ENCODE peak calls at places on chromosome 21, in eight cellular contexts. L is A549; Q is heart right ventricle; E is dermis blood vessel endothelial cell; B is GF-D8; R is NCI-H1436; D is activated naive CD4-positive, alpha-beta T cell treated with Interleukin-2 at 50 U/mL for 16 hours; U is Right ventricle myocardium inferior. H is an unnamed sample.

GRCh38 chr21:29499734-29500343 is 201.1 kb downstream of the BACH1 start:
- DNase-seq in L (peak; percentile 21), Q (no peak), E (peak; percentile 33), B (no peak), R (no peak), D (no peak), U (no peak), H (no peak)

GRCh38 chr21:46119565-46120271 is 21.8 kb downstream of the COL6A2 start:
- DNase-seq in L (no peak), Q (peak; percentile 7), E (no peak), B (no peak), R (no peak), D (no peak), U (peak; percentile 62), H (peak; percentile 66)

GRCh38 chr21:31334648-31335121 is 9.4 kb downstream of the TIAM1 start:
- DNase-seq in L (no peak), Q (no peak), E (no peak), B (no peak), R (peak; percentile 49), D (no peak), U (no peak), H (no peak)

GRCh38 chr21:44433791-44434567 is 21.3 kb upstream of the LRRC3 start:
- DNase-seq in L (no peak), Q (no peak), E (no peak), B (no peak), R (no peak), D (no peak), U (peak; percentile 45), H (peak; percentile 21)

GRCh38 chr21:42102063-42102462 is 30.9 kb downstream of the UMODL1 start:
- DNase-seq in L (no peak), Q (no peak), E (no peak), B (no peak), R (no peak), D (no peak), U (no peak), H (no peak)

GRCh38 chr21:44789880-44790279 is 11.7 kb downstream of the UBE2G2 start:
- DNase-seq in L (no peak), Q (no peak), E (no peak), B (no peak), R (no peak), D (no peak), U (no peak), H (no peak)

GRCh38 chr21:39483917-39484316 is 32.1 kb downstream of the SH3BGR start:
- DNase-seq in L (no peak), Q (no peak), E (no peak), B (no peak), R (no peak), D (no peak), U (no peak), H (no peak)

GRCh38 chr21:45973475-45974072 is 8.0 kb upstream of the COL6A1 start:
- DNase-seq in L (peak; percentile 68), Q (peak; percentile 83), E (peak; percentile 76), B (peak; percentile 22), R (peak; percentile 76), D (peak; percentile 80), U (peak; percentile 92), H (peak; percentile 84)

GRCh38 chr21:34333150-34333739 is 30.6 kb upstream of the KCNE2 start:
- DNase-seq in L (no peak), Q (no peak), E (no peak), B (no peak), R (no peak), D (no peak), U (no peak), H (no peak)

GRCh38 chr21:18153063-18153462 is 91.6 kb upstream of the CHODL start:
- DNase-seq in L (no peak), Q (no peak), E (peak; percentile 1), B (no peak), R (no peak), D (no peak), U (no peak), H (no peak)

GRCh38 chr21:45209685-45210284 is 77.9 kb downstream of the POFUT2 start:
- DNase-seq in L (no peak), Q (no peak), E (no peak), B (no peak), R (no peak), D (no peak), U (no peak), H (no peak)

GRCh38 chr21:44578371-44579055 is 1.9 kb downstream of the KRTAP10-5 start:
- DNase-seq in L (no peak), Q (no peak), E (no peak), B (no peak), R (no peak), D (no peak), U (no peak), H (no peak)

GRCh38 chr21:40355076-40355475 is 487.8 kb downstream of the PCP4 start:
- DNase-seq in L (no peak), Q (no peak), E (no peak), B (no peak), R (no peak), D (no peak), U (no peak), H (no peak)

GRCh38 chr21:31972622-31973021 is 99.8 kb downstream of the HUNK start:
- DNase-seq in L (no peak), Q (no peak), E (no peak), B (no peak), R (no peak), D (no peak), U (no peak), H (no peak)

GRCh38 chr21:42308914-42309752 is 6.1 kb downstream of the TFF3 start:
- DNase-seq in L (no peak), Q (no peak), E (no peak), B (no peak), R (no peak), D (no peak), U (no peak), H (no peak)

GRCh38 chr21:14403681-14404318 is 20.9 kb upstream of the HSPA13 start:
- DNase-seq in L (peak; percentile 2), Q (no peak), E (peak; percentile 64), B (no peak), R (no peak), D (no peak), U (no peak), H (no peak)

GRCh38 chr21:22961248-22961647 is 1963.0 kb downstream of the NCAM2 start:
- DNase-seq in L (no peak), Q (no peak), E (no peak), B (no peak), R (no peak), D (no peak), U (no peak), H (no peak)

GRCh38 chr21:42456457-42456856 is 39.6 kb downstream of the RSPH1 start:
- DNase-seq in L (no peak), Q (no peak), E (no peak), B (no peak), R (no peak), D (peak; percentile 55), U (no peak), H (no peak)

GRCh38 chr21:45877821-45878469 is 103.6 kb upstream of the COL6A1 start:
- DNase-seq in L (no peak), Q (no peak), E (no peak), B (no peak), R (no peak), D (no peak), U (no peak), H (peak; percentile 37)

GRCh38 chr21:44392916-44393315 is 39.5 kb downstream of the TRPM2 start:
- DNase-seq in L (no peak), Q (no peak), E (no peak), B (no peak), R (no peak), D (no peak), U (no peak), H (no peak)

GRCh38 chr21:45142469-45142868 is 68.1 kb downstream of the ADARB1 start:
- DNase-seq in L (no peak), Q (no peak), E (peak; percentile 47), B (no peak), R (no peak), D (no peak), U (no peak), H (no peak)

GRCh38 chr21:45591619-45592207 is 49.5 kb upstream of the SLC19A1 start:
- DNase-seq in L (no peak), Q (no peak), E (no peak), B (no peak), R (no peak), D (no peak), U (no peak), H (peak; percentile 5)

GRCh38 chr21:24367936-24368335 is 1239.3 kb downstream of the MRPL39 start:
- DNase-seq in L (no peak), Q (no peak), E (no peak), B (no peak), R (no peak), D (no peak), U (no peak), H (no peak)

GRCh38 chr21:16071761-16072160 is 342.0 kb downstream of the USP25 start:
- DNase-seq in L (no peak), Q (no peak), E (no peak), B (no peak), R (no peak), D (no peak), U (no peak), H (no peak)

GRCh38 chr21:25556087-25556486 is 51.2 kb downstream of the MRPL39 start:
- DNase-seq in L (no peak), Q (no peak), E (no peak), B (no peak), R (no peak), D (no peak), U (no peak), H (no peak)

GRCh38 chr21:37188825-37189224 is 78.3 kb downstream of the VPS26C start:
- DNase-seq in L (no peak), Q (no peak), E (no peak), B (no peak), R (no peak), D (no peak), U (no peak), H (no peak)